ENCODE peak calls at places on chromosomes 13 and 19, in eight cellular contexts. One of them, this sample, is unnamed.

GRCh38 chr19:10036601-10037071 is 23.4 kb downstream of the RDH8 start:
- DNase-seq in NAMALWA: no peak
- DNase-seq in NCI-H2081: no peak
- DNase-seq in activated B cell treated with CpG ODN at 0.5 μM for 24 hours: no peak
- DNase-seq in NCI-H2107: no peak
- DNase-seq in stimulated activated CD4-positive, alpha-beta T cell treated with anti-CD3 and anti-CD28 coated beads, Interleukin-1b, Interleukin-23, amount 100 ng/mL, for 24 hours: no peak
- DNase-seq in naive thymus-derived CD4-positive, alpha-beta T cell: no peak
- DNase-seq in putamen: no peak
- DNase-seq in this sample: no peak

GRCh38 chr19:3760871-3761361 is 576 bp downstream of the APBA3 start:
- DNase-seq in NCI-H2107: no peak
- DNase-seq in NCI-H2081: no peak
- DNase-seq in naive thymus-derived CD4-positive, alpha-beta T cell: peak
- DNase-seq in putamen: peak
- DNase-seq in stimulated activated CD4-positive, alpha-beta T cell treated with anti-CD3 and anti-CD28 coated beads, Interleukin-1b, Interleukin-23, amount 100 ng/mL, for 24 hours: no peak
- DNase-seq in NAMALWA: no peak
- DNase-seq in activated B cell treated with CpG ODN at 0.5 μM for 24 hours: no peak
- DNase-seq in this sample: no peak

GRCh38 chr19:18847516-18848463 is 16.0 kb downstream of the UPF1 start:
- DNase-seq in putamen: no peak
- DNase-seq in activated B cell treated with CpG ODN at 0.5 μM for 24 hours: no peak
- DNase-seq in NAMALWA: no peak
- DNase-seq in stimulated activated CD4-positive, alpha-beta T cell treated with anti-CD3 and anti-CD28 coated beads, Interleukin-1b, Interleukin-23, amount 100 ng/mL, for 24 hours: no peak
- DNase-seq in NCI-H2081: no peak
- DNase-seq in NCI-H2107: no peak
- DNase-seq in naive thymus-derived CD4-positive, alpha-beta T cell: no peak
- DNase-seq in this sample: no peak

GRCh38 chr19:55620410-55620809 is 4.0 kb downstream of the ZNF784 start:
- DNase-seq in stimulated activated CD4-positive, alpha-beta T cell treated with anti-CD3 and anti-CD28 coated beads, Interleukin-1b, Interleukin-23, amount 100 ng/mL, for 24 hours: no peak
- DNase-seq in NCI-H2081: no peak
- DNase-seq in activated B cell treated with CpG ODN at 0.5 μM for 24 hours: no peak
- DNase-seq in putamen: no peak
- DNase-seq in NAMALWA: no peak
- DNase-seq in naive thymus-derived CD4-positive, alpha-beta T cell: peak
- DNase-seq in NCI-H2107: no peak
- DNase-seq in this sample: no peak

GRCh38 chr19:49421039-49421877 is 2.0 kb downstream of the PTH2 start:
- DNase-seq in stimulated activated CD4-positive, alpha-beta T cell treated with anti-CD3 and anti-CD28 coated beads, Interleukin-1b, Interleukin-23, amount 100 ng/mL, for 24 hours: no peak
- DNase-seq in putamen: no peak
- DNase-seq in activated B cell treated with CpG ODN at 0.5 μM for 24 hours: no peak
- DNase-seq in NCI-H2107: no peak
- DNase-seq in NAMALWA: peak
- DNase-seq in naive thymus-derived CD4-positive, alpha-beta T cell: no peak
- DNase-seq in NCI-H2081: peak
- DNase-seq in this sample: no peak

GRCh38 chr19:39416152-39416551 is 3.7 kb downstream of the PLEKHG2 start:
- DNase-seq in NCI-H2107: no peak
- DNase-seq in stimulated activated CD4-positive, alpha-beta T cell treated with anti-CD3 and anti-CD28 coated beads, Interleukin-1b, Interleukin-23, amount 100 ng/mL, for 24 hours: no peak
- DNase-seq in NAMALWA: no peak
- DNase-seq in naive thymus-derived CD4-positive, alpha-beta T cell: no peak
- DNase-seq in activated B cell treated with CpG ODN at 0.5 μM for 24 hours: no peak
- DNase-seq in putamen: no peak
- DNase-seq in NCI-H2081: no peak
- DNase-seq in this sample: no peak

GRCh38 chr13:36131215-36131930 is at the start of gene DCLK1:
- DNase-seq in stimulated activated CD4-positive, alpha-beta T cell treated with anti-CD3 and anti-CD28 coated beads, Interleukin-1b, Interleukin-23, amount 100 ng/mL, for 24 hours: no peak
- DNase-seq in NAMALWA: no peak
- DNase-seq in putamen: peak
- DNase-seq in naive thymus-derived CD4-positive, alpha-beta T cell: no peak
- DNase-seq in NCI-H2107: no peak
- DNase-seq in NCI-H2081: peak
- DNase-seq in activated B cell treated with CpG ODN at 0.5 μM for 24 hours: no peak
- DNase-seq in this sample: no peak

GRCh38 chr19:16542045-16542893 is at the start of gene CHERP:
- DNase-seq in putamen: peak
- DNase-seq in activated B cell treated with CpG ODN at 0.5 μM for 24 hours: peak
- DNase-seq in NCI-H2107: peak
- DNase-seq in NCI-H2081: peak
- DNase-seq in stimulated activated CD4-positive, alpha-beta T cell treated with anti-CD3 and anti-CD28 coated beads, Interleukin-1b, Interleukin-23, amount 100 ng/mL, for 24 hours: peak
- DNase-seq in naive thymus-derived CD4-positive, alpha-beta T cell: peak
- DNase-seq in NAMALWA: peak
- DNase-seq in this sample: peak

GRCh38 chr19:50780753-50781480 is 9.3 kb upstream of the ACP4 start:
- DNase-seq in NAMALWA: no peak
- DNase-seq in stimulated activated CD4-positive, alpha-beta T cell treated with anti-CD3 and anti-CD28 coated beads, Interleukin-1b, Interleukin-23, amount 100 ng/mL, for 24 hours: no peak
- DNase-seq in activated B cell treated with CpG ODN at 0.5 μM for 24 hours: no peak
- DNase-seq in naive thymus-derived CD4-positive, alpha-beta T cell: no peak
- DNase-seq in NCI-H2107: no peak
- DNase-seq in putamen: no peak
- DNase-seq in NCI-H2081: no peak
- DNase-seq in this sample: no peak

GRCh38 chr19:48798937-48799336 is 11.9 kb downstream of the BCAT2 start:
- DNase-seq in NAMALWA: no peak
- DNase-seq in NCI-H2081: peak
- DNase-seq in activated B cell treated with CpG ODN at 0.5 μM for 24 hours: no peak
- DNase-seq in stimulated activated CD4-positive, alpha-beta T cell treated with anti-CD3 and anti-CD28 coated beads, Interleukin-1b, Interleukin-23, amount 100 ng/mL, for 24 hours: no peak
- DNase-seq in putamen: no peak
- DNase-seq in naive thymus-derived CD4-positive, alpha-beta T cell: no peak
- DNase-seq in NCI-H2107: no peak
- DNase-seq in this sample: no peak

GRCh38 chr19:55479045-55479444 is 2.6 kb downstream of the ZNF628 start:
- DNase-seq in activated B cell treated with CpG ODN at 0.5 μM for 24 hours: no peak
- DNase-seq in putamen: no peak
- DNase-seq in NCI-H2081: no peak
- DNase-seq in stimulated activated CD4-positive, alpha-beta T cell treated with anti-CD3 and anti-CD28 coated beads, Interleukin-1b, Interleukin-23, amount 100 ng/mL, for 24 hours: no peak
- DNase-seq in NCI-H2107: no peak
- DNase-seq in NAMALWA: no peak
- DNase-seq in naive thymus-derived CD4-positive, alpha-beta T cell: no peak
- DNase-seq in this sample: no peak

GRCh38 chr13:39952244-39953233 is 297.1 kb downstream of the COG6 start:
- DNase-seq in NAMALWA: peak
- DNase-seq in putamen: no peak
- DNase-seq in NCI-H2081: no peak
- DNase-seq in naive thymus-derived CD4-positive, alpha-beta T cell: peak
- DNase-seq in stimulated activated CD4-positive, alpha-beta T cell treated with anti-CD3 and anti-CD28 coated beads, Interleukin-1b, Interleukin-23, amount 100 ng/mL, for 24 hours: no peak
- DNase-seq in NCI-H2107: no peak
- DNase-seq in activated B cell treated with CpG ODN at 0.5 μM for 24 hours: no peak
- DNase-seq in this sample: peak

GRCh38 chr13:104011505-104012270 is 945.5 kb upstream of the SLC10A2 start:
- DNase-seq in activated B cell treated with CpG ODN at 0.5 μM for 24 hours: no peak
- DNase-seq in NAMALWA: no peak
- DNase-seq in NCI-H2107: no peak
- DNase-seq in NCI-H2081: no peak
- DNase-seq in putamen: peak
- DNase-seq in naive thymus-derived CD4-positive, alpha-beta T cell: no peak
- DNase-seq in stimulated activated CD4-positive, alpha-beta T cell treated with anti-CD3 and anti-CD28 coated beads, Interleukin-1b, Interleukin-23, amount 100 ng/mL, for 24 hours: no peak
- DNase-seq in this sample: no peak

GRCh38 chr19:33673258-33673875 is 51.6 kb downstream of the CHST8 start:
- DNase-seq in stimulated activated CD4-positive, alpha-beta T cell treated with anti-CD3 and anti-CD28 coated beads, Interleukin-1b, Interleukin-23, amount 100 ng/mL, for 24 hours: no peak
- DNase-seq in naive thymus-derived CD4-positive, alpha-beta T cell: no peak
- DNase-seq in putamen: no peak
- DNase-seq in activated B cell treated with CpG ODN at 0.5 μM for 24 hours: no peak
- DNase-seq in NCI-H2107: no peak
- DNase-seq in NAMALWA: no peak
- DNase-seq in NCI-H2081: no peak
- DNase-seq in this sample: no peak

GRCh38 chr13:37460211-37460610 is 138.4 kb downstream of the POSTN start:
- DNase-seq in NCI-H2081: no peak
- DNase-seq in NCI-H2107: no peak
- DNase-seq in putamen: no peak
- DNase-seq in NAMALWA: no peak
- DNase-seq in naive thymus-derived CD4-positive, alpha-beta T cell: no peak
- DNase-seq in activated B cell treated with CpG ODN at 0.5 μM for 24 hours: no peak
- DNase-seq in stimulated activated CD4-positive, alpha-beta T cell treated with anti-CD3 and anti-CD28 coated beads, Interleukin-1b, Interleukin-23, amount 100 ng/mL, for 24 hours: no peak
- DNase-seq in this sample: no peak

GRCh38 chr19:8575467-8575997 is 1.7 kb downstream of the MYO1F start:
- DNase-seq in activated B cell treated with CpG ODN at 0.5 μM for 24 hours: no peak
- DNase-seq in NAMALWA: no peak
- DNase-seq in naive thymus-derived CD4-positive, alpha-beta T cell: peak
- DNase-seq in NCI-H2081: no peak
- DNase-seq in NCI-H2107: no peak
- DNase-seq in putamen: no peak
- DNase-seq in stimulated activated CD4-positive, alpha-beta T cell treated with anti-CD3 and anti-CD28 coated beads, Interleukin-1b, Interleukin-23, amount 100 ng/mL, for 24 hours: no peak
- DNase-seq in this sample: no peak

GRCh38 chr13:114258589-114258988 is 22.8 kb upstream of the UPF3A start:
- DNase-seq in activated B cell treated with CpG ODN at 0.5 μM for 24 hours: no peak
- DNase-seq in stimulated activated CD4-positive, alpha-beta T cell treated with anti-CD3 and anti-CD28 coated beads, Interleukin-1b, Interleukin-23, amount 100 ng/mL, for 24 hours: no peak
- DNase-seq in naive thymus-derived CD4-positive, alpha-beta T cell: no peak
- DNase-seq in NAMALWA: no peak
- DNase-seq in NCI-H2081: peak
- DNase-seq in NCI-H2107: no peak
- DNase-seq in putamen: no peak
- DNase-seq in this sample: no peak

GRCh38 chr19:2123682-2124387 is 27.1 kb downstream of the IZUMO4 start:
- DNase-seq in stimulated activated CD4-positive, alpha-beta T cell treated with anti-CD3 and anti-CD28 coated beads, Interleukin-1b, Interleukin-23, amount 100 ng/mL, for 24 hours: no peak
- DNase-seq in NCI-H2081: no peak
- DNase-seq in activated B cell treated with CpG ODN at 0.5 μM for 24 hours: no peak
- DNase-seq in NCI-H2107: no peak
- DNase-seq in putamen: no peak
- DNase-seq in NAMALWA: no peak
- DNase-seq in naive thymus-derived CD4-positive, alpha-beta T cell: no peak
- DNase-seq in this sample: no peak

GRCh38 chr13:49635599-49636433 is 7.5 kb downstream of the ARL11 start:
- DNase-seq in NCI-H2107: peak
- DNase-seq in stimulated activated CD4-positive, alpha-beta T cell treated with anti-CD3 and anti-CD28 coated beads, Interleukin-1b, Interleukin-23, amount 100 ng/mL, for 24 hours: no peak
- DNase-seq in NAMALWA: peak
- DNase-seq in naive thymus-derived CD4-positive, alpha-beta T cell: peak
- DNase-seq in putamen: no peak
- DNase-seq in activated B cell treated with CpG ODN at 0.5 μM for 24 hours: no peak
- DNase-seq in NCI-H2081: no peak
- DNase-seq in this sample: peak

GRCh38 chr13:28716511-28716910 is 2.3 kb downstream of the SLC46A3 start:
- DNase-seq in naive thymus-derived CD4-positive, alpha-beta T cell: no peak
- DNase-seq in putamen: no peak
- DNase-seq in NCI-H2107: no peak
- DNase-seq in NAMALWA: no peak
- DNase-seq in stimulated activated CD4-positive, alpha-beta T cell treated with anti-CD3 and anti-CD28 coated beads, Interleukin-1b, Interleukin-23, amount 100 ng/mL, for 24 hours: no peak
- DNase-seq in activated B cell treated with CpG ODN at 0.5 μM for 24 hours: no peak
- DNase-seq in NCI-H2081: no peak
- DNase-seq in this sample: no peak

GRCh38 chr13:79128158-79128557 is 277.9 kb downstream of the RBM26 start:
- DNase-seq in NAMALWA: no peak
- DNase-seq in naive thymus-derived CD4-positive, alpha-beta T cell: no peak
- DNase-seq in NCI-H2081: no peak
- DNase-seq in putamen: no peak
- DNase-seq in activated B cell treated with CpG ODN at 0.5 μM for 24 hours: no peak
- DNase-seq in NCI-H2107: no peak
- DNase-seq in stimulated activated CD4-positive, alpha-beta T cell treated with anti-CD3 and anti-CD28 coated beads, Interleukin-1b, Interleukin-23, amount 100 ng/mL, for 24 hours: no peak
- DNase-seq in this sample: no peak

GRCh38 chr19:21697171-21697570 is 70.2 kb downstream of the ZNF100 start:
- DNase-seq in activated B cell treated with CpG ODN at 0.5 μM for 24 hours: no peak
- DNase-seq in naive thymus-derived CD4-positive, alpha-beta T cell: no peak
- DNase-seq in stimulated activated CD4-positive, alpha-beta T cell treated with anti-CD3 and anti-CD28 coated beads, Interleukin-1b, Interleukin-23, amount 100 ng/mL, for 24 hours: no peak
- DNase-seq in NCI-H2107: no peak
- DNase-seq in NAMALWA: no peak
- DNase-seq in NCI-H2081: no peak
- DNase-seq in putamen: no peak
- DNase-seq in this sample: no peak

This sample was measured in naive B cell.